ENCODE peak calls at places on chromosome 18, in nine cellular contexts. One of them, this sample, is unnamed.

GRCh38 chr18:23406271-23406787 is 46.8 kb upstream of the RIOK3 start:
- DNase-seq in PC-3: peak
- DNase-seq in OCI-LY7: no peak
- DNase-seq in HCT116: no peak
- DNase-seq in neural progenitor cell: no peak
- DNase-seq in GM23248: peak
- DNase-seq in hepatocyte: peak
- DNase-seq in MM.1S: no peak
- DNase-seq in SK-N-SH: no peak
- DNase-seq in this sample: no peak

GRCh38 chr18:45688834-45689233 is 35.1 kb upstream of the SLC14A1 start:
- DNase-seq in PC-3: no peak
- DNase-seq in OCI-LY7: no peak
- DNase-seq in HCT116: no peak
- DNase-seq in neural progenitor cell: no peak
- DNase-seq in GM23248: no peak
- DNase-seq in hepatocyte: no peak
- DNase-seq in MM.1S: no peak
- DNase-seq in SK-N-SH: no peak
- DNase-seq in this sample: no peak

GRCh38 chr18:59575995-59576394 is 121.2 kb downstream of the CCBE1 start:
- DNase-seq in PC-3: peak
- DNase-seq in OCI-LY7: no peak
- DNase-seq in HCT116: no peak
- DNase-seq in neural progenitor cell: no peak
- DNase-seq in GM23248: no peak
- DNase-seq in hepatocyte: no peak
- DNase-seq in MM.1S: no peak
- DNase-seq in SK-N-SH: no peak
- DNase-seq in this sample: no peak

GRCh38 chr18:55627007-55627406 is 39.0 kb upstream of the TCF4 start:
- DNase-seq in PC-3: no peak
- DNase-seq in OCI-LY7: no peak
- DNase-seq in HCT116: no peak
- DNase-seq in neural progenitor cell: no peak
- DNase-seq in GM23248: peak
- DNase-seq in hepatocyte: no peak
- DNase-seq in MM.1S: no peak
- DNase-seq in SK-N-SH: no peak
- DNase-seq in this sample: no peak

GRCh38 chr18:53984021-53984420 is 240.4 kb downstream of the MBD2 start:
- DNase-seq in PC-3: peak
- DNase-seq in OCI-LY7: no peak
- DNase-seq in HCT116: no peak
- DNase-seq in neural progenitor cell: no peak
- DNase-seq in GM23248: peak
- DNase-seq in hepatocyte: no peak
- DNase-seq in MM.1S: no peak
- DNase-seq in SK-N-SH: no peak
- DNase-seq in this sample: no peak

GRCh38 chr18:55287146-55287806 is 300.7 kb downstream of the TCF4 start:
- DNase-seq in PC-3: no peak
- DNase-seq in OCI-LY7: no peak
- DNase-seq in HCT116: no peak
- DNase-seq in neural progenitor cell: peak
- DNase-seq in GM23248: peak
- DNase-seq in hepatocyte: no peak
- DNase-seq in MM.1S: no peak
- DNase-seq in SK-N-SH: peak
- DNase-seq in this sample: no peak

GRCh38 chr18:34802938-34803337 is 92.8 kb downstream of the DTNA start:
- DNase-seq in PC-3: no peak
- DNase-seq in OCI-LY7: no peak
- DNase-seq in HCT116: no peak
- DNase-seq in neural progenitor cell: peak
- DNase-seq in GM23248: peak
- DNase-seq in hepatocyte: no peak
- DNase-seq in MM.1S: no peak
- DNase-seq in SK-N-SH: no peak
- DNase-seq in this sample: no peak

GRCh38 chr18:78517328-78517727 is 462.3 kb upstream of the SALL3 start:
- DNase-seq in PC-3: no peak
- DNase-seq in OCI-LY7: no peak
- DNase-seq in HCT116: no peak
- DNase-seq in neural progenitor cell: no peak
- DNase-seq in GM23248: no peak
- DNase-seq in hepatocyte: no peak
- DNase-seq in MM.1S: no peak
- DNase-seq in SK-N-SH: no peak
- DNase-seq in this sample: peak

GRCh38 chr18:79982736-79983135 is 5.6 kb downstream of the TXNL4A start:
- DNase-seq in PC-3: no peak
- DNase-seq in OCI-LY7: no peak
- DNase-seq in HCT116: no peak
- DNase-seq in neural progenitor cell: no peak
- DNase-seq in GM23248: peak
- DNase-seq in hepatocyte: no peak
- DNase-seq in MM.1S: no peak
- DNase-seq in SK-N-SH: no peak
- DNase-seq in this sample: no peak

GRCh38 chr18:24187049-24187448 is 48.2 kb downstream of the CABYR start:
- DNase-seq in PC-3: no peak
- DNase-seq in OCI-LY7: no peak
- DNase-seq in HCT116: no peak
- DNase-seq in neural progenitor cell: no peak
- DNase-seq in GM23248: no peak
- DNase-seq in hepatocyte: no peak
- DNase-seq in MM.1S: peak
- DNase-seq in SK-N-SH: no peak
- DNase-seq in this sample: no peak

GRCh38 chr18:36149514-36150289 is 20.0 kb downstream of the ELP2 start:
- DNase-seq in PC-3: no peak
- DNase-seq in OCI-LY7: peak
- DNase-seq in HCT116: no peak
- DNase-seq in neural progenitor cell: no peak
- DNase-seq in GM23248: no peak
- DNase-seq in hepatocyte: no peak
- DNase-seq in MM.1S: peak
- DNase-seq in SK-N-SH: no peak
- DNase-seq in this sample: no peak

GRCh38 chr18:54453996-54454395 is 96.3 kb downstream of the C18orf54 start:
- DNase-seq in PC-3: no peak
- DNase-seq in OCI-LY7: no peak
- DNase-seq in HCT116: no peak
- DNase-seq in neural progenitor cell: no peak
- DNase-seq in GM23248: no peak
- DNase-seq in hepatocyte: no peak
- DNase-seq in MM.1S: no peak
- DNase-seq in SK-N-SH: no peak
- DNase-seq in this sample: no peak

GRCh38 chr18:77099501-77100370 is 32.8 kb downstream of the MBP start:
- DNase-seq in PC-3: no peak
- DNase-seq in OCI-LY7: peak
- DNase-seq in HCT116: no peak
- DNase-seq in neural progenitor cell: no peak
- DNase-seq in GM23248: no peak
- DNase-seq in hepatocyte: no peak
- DNase-seq in MM.1S: no peak
- DNase-seq in SK-N-SH: no peak
- DNase-seq in this sample: no peak

DNA sequence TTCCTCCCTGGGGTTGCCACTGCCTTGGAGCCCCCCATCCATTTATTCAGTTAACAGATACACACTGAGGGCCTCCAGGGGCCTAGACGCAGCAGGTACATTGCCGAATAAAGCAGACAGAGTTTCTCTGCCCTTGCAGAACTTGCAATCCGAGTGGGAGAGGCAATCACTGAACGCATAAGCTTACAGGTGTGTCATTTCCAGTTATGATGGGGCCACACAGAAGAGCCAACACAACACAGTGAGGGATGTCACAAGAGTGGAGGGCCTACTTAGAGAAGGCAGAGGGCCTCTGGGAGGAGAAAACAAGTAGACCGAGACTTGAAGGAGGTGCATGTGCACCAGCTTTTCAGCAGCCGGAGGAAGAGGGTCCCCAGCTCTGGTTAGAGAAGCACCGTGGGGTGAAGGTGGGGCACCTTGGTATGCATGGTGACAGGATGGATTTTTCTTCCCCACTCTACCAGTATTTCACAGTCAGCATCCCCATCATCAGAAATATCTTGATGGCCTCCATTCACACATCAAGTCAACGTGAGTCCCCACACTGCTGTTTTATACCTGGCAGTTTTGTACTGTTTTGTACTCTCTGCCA is 150.9 kb downstream of the SMAD7 start:
- DNase-seq in PC-3: no peak
- DNase-seq in OCI-LY7: no peak
- DNase-seq in HCT116: no peak
- DNase-seq in neural progenitor cell: no peak
- DNase-seq in GM23248: no peak
- DNase-seq in hepatocyte: no peak
- DNase-seq in MM.1S: no peak
- DNase-seq in SK-N-SH: no peak
- DNase-seq in this sample: no peak
- H3K27ac ChIP-seq in PC-3: no peak
- H3K27ac ChIP-seq in OCI-LY7: no peak
- H3K27ac ChIP-seq in HCT116: no peak
- H3K27ac ChIP-seq in neural progenitor cell: no peak
- H3K27ac ChIP-seq in GM23248: no peak
- H3K27ac ChIP-seq in hepatocyte: no peak
- H3K27ac ChIP-seq in MM.1S: no peak
- H3K27ac ChIP-seq in SK-N-SH: no peak
- H3K27ac ChIP-seq in this sample: no peak

GRCh38 chr18:57951110-57951796 is 92.8 kb upstream of the NEDD4L start:
- DNase-seq in PC-3: no peak
- DNase-seq in OCI-LY7: no peak
- DNase-seq in HCT116: no peak
- DNase-seq in neural progenitor cell: no peak
- DNase-seq in GM23248: no peak
- DNase-seq in hepatocyte: no peak
- DNase-seq in MM.1S: no peak
- DNase-seq in SK-N-SH: no peak
- DNase-seq in this sample: no peak
- TF ChIP-seq EZH2phosphoT487 in PC-3: no peak
- TF ChIP-seq EZH2phosphoT487 in OCI-LY7: no peak
- TF ChIP-seq EZH2phosphoT487 in HCT116: no peak
- TF ChIP-seq EZH2phosphoT487 in neural progenitor cell: no peak
- TF ChIP-seq EZH2phosphoT487 in GM23248: no peak
- TF ChIP-seq EZH2phosphoT487 in hepatocyte: no peak
- TF ChIP-seq EZH2phosphoT487 in MM.1S: no peak
- TF ChIP-seq EZH2phosphoT487 in SK-N-SH: no peak
- TF ChIP-seq EZH2phosphoT487 in this sample: no peak

GRCh38 chr18:2303517-2304238 is 267.6 kb downstream of the METTL4 start:
- DNase-seq in PC-3: peak
- DNase-seq in OCI-LY7: no peak
- DNase-seq in HCT116: no peak
- DNase-seq in neural progenitor cell: no peak
- DNase-seq in GM23248: peak
- DNase-seq in hepatocyte: no peak
- DNase-seq in MM.1S: no peak
- DNase-seq in SK-N-SH: no peak
- DNase-seq in this sample: no peak

GRCh38 chr18:2302012-2302411 is 269.3 kb downstream of the METTL4 start:
- DNase-seq in PC-3: no peak
- DNase-seq in OCI-LY7: no peak
- DNase-seq in HCT116: no peak
- DNase-seq in neural progenitor cell: no peak
- DNase-seq in GM23248: no peak
- DNase-seq in hepatocyte: no peak
- DNase-seq in MM.1S: no peak
- DNase-seq in SK-N-SH: no peak
- DNase-seq in this sample: no peak

GRCh38 chr18:2304378-2305175 is 266.7 kb downstream of the METTL4 start:
- DNase-seq in PC-3: peak
- DNase-seq in OCI-LY7: no peak
- DNase-seq in HCT116: no peak
- DNase-seq in neural progenitor cell: no peak
- DNase-seq in GM23248: peak
- DNase-seq in hepatocyte: no peak
- DNase-seq in MM.1S: no peak
- DNase-seq in SK-N-SH: no peak
- DNase-seq in this sample: no peak

GRCh38 chr18:2301316-2301715 is 270.0 kb downstream of the METTL4 start:
- DNase-seq in PC-3: no peak
- DNase-seq in OCI-LY7: no peak
- DNase-seq in HCT116: no peak
- DNase-seq in neural progenitor cell: no peak
- DNase-seq in GM23248: no peak
- DNase-seq in hepatocyte: no peak
- DNase-seq in MM.1S: no peak
- DNase-seq in SK-N-SH: no peak
- DNase-seq in this sample: no peak

DNA sequence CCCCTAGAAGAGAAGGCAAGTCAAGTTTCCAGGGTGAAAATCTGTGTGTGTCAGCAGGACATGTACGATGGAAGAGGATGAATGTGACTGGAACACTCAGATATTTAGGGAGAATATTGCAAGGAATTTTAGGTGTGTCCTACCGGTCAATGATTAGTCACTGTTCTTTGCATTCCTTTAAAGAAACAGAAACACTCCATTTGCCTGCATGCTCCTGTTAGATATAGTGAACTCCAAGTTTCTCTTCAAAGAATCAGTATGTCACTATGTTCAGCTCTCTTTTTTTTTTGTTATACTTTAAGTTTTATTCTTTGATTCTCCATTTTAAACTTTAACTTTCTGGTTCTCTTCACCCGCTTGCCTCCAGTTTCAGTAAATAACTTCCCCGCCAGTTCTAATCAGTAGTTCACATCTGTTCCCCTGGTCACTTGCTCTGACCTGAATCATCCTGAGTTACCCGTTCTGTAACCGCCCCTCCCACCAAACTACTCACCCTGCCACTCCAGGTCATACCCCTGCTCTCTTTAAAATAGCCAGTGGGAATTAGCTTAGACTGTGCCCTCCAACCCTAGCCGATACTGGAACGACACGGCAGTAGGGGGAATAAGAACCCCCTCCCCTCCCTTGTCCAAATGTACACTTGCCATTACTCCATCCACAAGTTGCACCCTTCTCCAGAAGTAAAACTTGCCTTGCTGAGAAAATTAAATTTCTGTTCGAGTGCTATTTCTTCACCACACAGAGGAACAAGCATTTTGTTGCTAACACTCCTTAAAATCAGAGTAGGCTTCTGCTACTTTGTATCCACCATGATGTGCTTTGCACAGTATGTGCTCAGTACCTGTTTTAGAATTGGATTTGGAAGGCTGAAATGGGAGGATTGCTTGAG is 268.4 kb downstream of the METTL4 start:
- DNase-seq in PC-3: peak
- DNase-seq in OCI-LY7: no peak
- DNase-seq in HCT116: peak
- DNase-seq in neural progenitor cell: no peak
- DNase-seq in GM23248: peak
- DNase-seq in hepatocyte: no peak
- DNase-seq in MM.1S: no peak
- DNase-seq in SK-N-SH: no peak
- DNase-seq in this sample: no peak
- H3K27ac ChIP-seq in PC-3: peak
- H3K27ac ChIP-seq in OCI-LY7: no peak
- H3K27ac ChIP-seq in HCT116: peak
- H3K27ac ChIP-seq in neural progenitor cell: no peak
- H3K27ac ChIP-seq in GM23248: no peak
- H3K27ac ChIP-seq in hepatocyte: no peak
- H3K27ac ChIP-seq in MM.1S: no peak
- H3K27ac ChIP-seq in SK-N-SH: no peak
- H3K27ac ChIP-seq in this sample: no peak

GRCh38 chr18:8734496-8734895 is 29.1 kb downstream of the MTCL1 start:
- DNase-seq in PC-3: no peak
- DNase-seq in OCI-LY7: no peak
- DNase-seq in HCT116: no peak
- DNase-seq in neural progenitor cell: no peak
- DNase-seq in GM23248: no peak
- DNase-seq in hepatocyte: no peak
- DNase-seq in MM.1S: no peak
- DNase-seq in SK-N-SH: no peak
- DNase-seq in this sample: no peak
- TF ChIP-seq EZH2phosphoT487 in PC-3: no peak
- TF ChIP-seq EZH2phosphoT487 in OCI-LY7: no peak
- TF ChIP-seq EZH2phosphoT487 in HCT116: no peak
- TF ChIP-seq EZH2phosphoT487 in neural progenitor cell: no peak
- TF ChIP-seq EZH2phosphoT487 in GM23248: no peak
- TF ChIP-seq EZH2phosphoT487 in hepatocyte: no peak
- TF ChIP-seq EZH2phosphoT487 in MM.1S: no peak
- TF ChIP-seq EZH2phosphoT487 in SK-N-SH: no peak
- TF ChIP-seq EZH2phosphoT487 in this sample: no peak

This sample was measured in GM23338.